ENCODE peak calls at places on chromosomes 1 and 21, in five cellular contexts. B is fibroblast of lung; X is mammary epithelial cell; T is uterus; Z is CD4-positive, alpha-beta memory T cell. P is an unnamed sample.
A peak's percentile ranks its signal among the peaks of the same experiment; 100 is the strongest.

GRCh38 chr1:150006881-150007401 is 3.6 kb downstream of the OTUD7B start:
- DNase-seq in B (peak; percentile 90), X (peak; percentile 43), Z (no peak), T (no peak), P (no peak)

GRCh38 chr1:191388283-191388682 is 770.0 kb upstream of the RGS18 start:
- DNase-seq in X (no peak), T (no peak), Z (no peak), B (no peak), P (no peak)

GRCh38 chr1:225987491-225988316 is 11.4 kb downstream of the SDE2 start:
- DNase-seq in B (peak; percentile 44), T (no peak), Z (peak; percentile 42), X (peak; percentile 30), P (no peak)

GRCh38 chr1:229093546-229094336 is 177.2 kb upstream of the RAB4A start:
- DNase-seq in Z (no peak), B (no peak), X (peak; percentile 76), T (no peak), P (peak; percentile 80)

GRCh38 chr1:166974647-166975345 is 544 bp downstream of the ILDR2 start:
- DNase-seq in X (no peak), Z (peak; percentile 11), T (no peak), B (no peak), P (no peak)

GRCh38 chr1:26696645-26697440 is 1.0 kb downstream of the ARID1A start:
- DNase-seq in B (no peak), Z (peak; percentile 73), T (peak; percentile 37), X (no peak), P (no peak)

GRCh38 chr1:9529190-9529589 is 10.1 kb upstream of the SLC25A33 start:
- DNase-seq in X (peak; percentile 20), B (peak; percentile 55), T (no peak), Z (no peak), P (no peak)

GRCh38 chr1:243819438-243819839 is 30.6 kb downstream of the AKT3 start:
- DNase-seq in B (no peak), Z (no peak), X (no peak), T (no peak), P (no peak)

GRCh38 chr1:219659682-219660081 is 46.8 kb upstream of the ZC3H11B start:
- DNase-seq in T (no peak), Z (no peak), X (no peak), B (peak; percentile 85), P (no peak)

GRCh38 chr1:116711061-116711582 is 43.1 kb upstream of the CD2 start:
- DNase-seq in X (peak; percentile 46), T (no peak), Z (no peak), B (no peak), P (no peak)

GRCh38 chr1:35884934-35885333 is 1.9 kb downstream of the AGO1 start:
- DNase-seq in T (no peak), B (no peak), X (no peak), Z (no peak), P (no peak)

GRCh38 chr1:226798427-226799411 is 59.6 kb upstream of the ITPKB start:
- DNase-seq in X (no peak), B (no peak), T (no peak), Z (peak; percentile 65), P (no peak)

GRCh38 chr1:94970783-94971182 is 43.9 kb upstream of the CNN3 start:
- DNase-seq in Z (no peak), X (no peak), B (no peak), T (no peak), P (no peak)

GRCh38 chr1:44717196-44717595 is 13.8 kb downstream of the RNU5D-1 start:
- DNase-seq in X (no peak), T (no peak), Z (no peak), B (no peak), P (no peak)

GRCh38 chr1:175369696-175370095 is 177.1 kb upstream of the KIAA0040 start:
- DNase-seq in B (no peak), Z (no peak), X (no peak), T (no peak), P (no peak)

GRCh38 chr1:28915036-28915895 is 897 bp downstream of the EPB41 start:
- DNase-seq in X (peak; percentile 69), Z (peak; percentile 49), B (peak; percentile 56), T (peak; percentile 28), P (peak; percentile 31)

GRCh38 chr1:67146101-67146500 is 11.3 kb upstream of the C1orf141 start:
- DNase-seq in T (no peak), X (no peak), B (no peak), Z (no peak), P (no peak)

GRCh38 chr1:66271216-66271903 is 262.6 kb upstream of the SGIP1 start:
- DNase-seq in Z (peak; percentile 43), B (peak; percentile 100), T (peak; percentile 86), X (peak; percentile 96), P (peak; percentile 82)

GRCh38 chr1:19398309-19398760 is 86.2 kb downstream of the SLC66A1 start:
- DNase-seq in B (peak; percentile 100), X (peak; percentile 45), Z (no peak), T (no peak), P (no peak)

GRCh38 chr1:217333939-217334338 is 297.0 kb downstream of the GPATCH2 start:
- DNase-seq in B (peak; percentile 5), T (no peak), X (peak; percentile 12), Z (no peak), P (no peak)

GRCh38 chr1:114770989-114771388 is 9.5 kb downstream of the SIKE1 start:
- DNase-seq in X (no peak), Z (no peak), B (no peak), T (no peak), P (no peak)

GRCh38 chr1:110153407-110153950 is 3.2 kb downstream of the SLC6A17 start:
- DNase-seq in T (no peak), Z (no peak), B (no peak), X (no peak), P (no peak)

GRCh38 chr21:31911138-31911907 is 38.5 kb downstream of the HUNK start:
- DNase-seq in T (no peak), Z (no peak), X (peak; percentile 49), B (peak; percentile 29), P (no peak)

GRCh38 chr21:41168391-41169257 is 664 bp downstream of the BACE2 start:
- DNase-seq in Z (no peak), T (peak; percentile 60), X (peak; percentile 53), B (peak; percentile 82), P (no peak)

GRCh38 chr21:17793675-17794123 is 25.5 kb downstream of the C21orf91 start:
- DNase-seq in T (no peak), Z (peak; percentile 59), X (no peak), B (peak; percentile 66), P (no peak)

GRCh38 chr1:170687625-170688024 is 23.7 kb downstream of the PRRX1 start:
- DNase-seq in X (no peak), B (no peak), T (no peak), Z (no peak), P (no peak)

GRCh38 chr1:47555841-47556616 is 118.2 kb downstream of the FOXD2 start:
- DNase-seq in T (no peak), Z (no peak), B (peak; percentile 58), X (no peak), P (no peak)

GRCh38 chr1:62613890-62614289 is 16.6 kb downstream of the ANGPTL3 start:
- DNase-seq in B (peak; percentile 48), Z (no peak), X (no peak), T (no peak), P (peak; percentile 8)

GRCh38 chr1:11671205-11671543 is 7.2 kb downstream of the FBXO6 start:
- DNase-seq in Z (no peak), T (no peak), B (no peak), X (no peak), P (no peak)

GRCh38 chr1:153277852-153278251 is 18.4 kb downstream of the LORICRIN start:
- DNase-seq in B (no peak), T (no peak), X (peak; percentile 71), Z (peak; percentile 28), P (no peak)

GRCh38 chr1:163912491-163912890 is 590.7 kb downstream of the NUF2 start:
- DNase-seq in Z (no peak), T (no peak), B (peak; percentile 6), X (no peak), P (no peak)

GRCh38 chr1:185679220-185679619 is 55.0 kb upstream of the HMCN1 start:
- DNase-seq in B (peak; percentile 49), T (no peak), Z (no peak), X (no peak), P (no peak)

GRCh38 chr1:173520799-173521198 is 43.7 kb downstream of the PRDX6 start:
- DNase-seq in X (no peak), B (no peak), T (no peak), Z (no peak), P (no peak)
- H3K4me3 ChIP-seq in X (no peak overlapping the region), B (no peak overlapping the region), T (no peak overlapping the region), Z (no peak overlapping the region), P (no peak overlapping the region)

GRCh38 chr1:182699673-182700350 is 15.4 kb upstream of the RGS8 start:
- DNase-seq in X (no peak), Z (no peak), T (no peak), B (peak; percentile 23), P (no peak)
- H3K4me3 ChIP-seq in X (no peak overlapping the region), Z (no peak overlapping the region), T (no peak overlapping the region), B (no peak overlapping the region), P (no peak overlapping the region)

GRCh38 chr1:46406881-46407608 is 12.9 kb downstream of the FAAH start:
- DNase-seq in Z (no peak), X (no peak), T (no peak), B (no peak), P (no peak)
- H3K4me3 ChIP-seq in Z (no peak overlapping the region), X (no peak overlapping the region), T (no peak overlapping the region), B (no peak overlapping the region), P (no peak overlapping the region)

GRCh38 chr21:45556302-45556644 is 14.0 kb upstream of the SLC19A1 start:
- DNase-seq in T (no peak), Z (no peak), X (no peak), B (no peak), P (no peak)

GRCh38 chr21:45556645-45557601 is 14.7 kb upstream of the SLC19A1 start:
- DNase-seq in X (no peak), B (no peak), T (no peak), Z (no peak), P (no peak)

GRCh38 chr21:45554477-45555175 is 12.4 kb upstream of the SLC19A1 start:
- DNase-seq in X (peak; percentile 48), Z (peak; percentile 86), B (peak; percentile 51), T (peak; percentile 89), P (no peak)

GRCh38 chr21:45555557-45556301 is 13.5 kb upstream of the SLC19A1 start:
- DNase-seq in T (peak; percentile 79), X (peak; percentile 56), B (peak; percentile 88), Z (peak; percentile 31), P (peak; percentile 76)

GRCh38 chr21:45555251-45555556 is 13.0 kb upstream of the SLC19A1 start:
- DNase-seq in B (no peak), X (no peak), Z (no peak), T (no peak), P (no peak)
- H3K4me3 ChIP-seq in B (no peak overlapping the region), X (no peak overlapping the region), Z (no peak overlapping the region), T (peak overlapping the region; percentile 30), P (peak overlapping the region; percentile 54)

GRCh38 chr1:178870944-178871343 is at the start of gene ANGPTL1:
- DNase-seq in X (no peak), Z (no peak), B (peak; percentile 68), T (no peak), P (no peak)

GRCh38 chr1:178869114-178869697 is 1.7 kb downstream of the ANGPTL1 start:
- DNase-seq in X (no peak), B (peak; percentile 20), T (no peak), Z (no peak), P (no peak)

GRCh38 chr1:178864326-178864725 is 6.6 kb downstream of the ANGPTL1 start:
- DNase-seq in X (no peak), T (no peak), Z (no peak), B (peak; percentile 13), P (no peak)

GRCh38 chr1:178868700-178869099 is 2.2 kb downstream of the ANGPTL1 start:
- DNase-seq in X (no peak), B (no peak), Z (no peak), T (no peak), P (no peak)

GRCh38 chr1:178867670-178868069 is 3.2 kb downstream of the ANGPTL1 start:
- DNase-seq in B (no peak), T (no peak), X (no peak), Z (no peak), P (no peak)
- H3K4me3 ChIP-seq in B (peak overlapping the region; percentile 30), T (peak overlapping the region; percentile 22), X (no peak overlapping the region), Z (no peak overlapping the region), P (no peak overlapping the region)